ENCODE peak calls at places on chromosomes 13 and 19, in nine cellular contexts. Z is H1, S is breast epithelium, C is endothelial cell of umbilical vein, B is stomach, M is transverse colon, J is suprapubic skin, X is HCT116, H is spleen. F is an unnamed sample.

GRCh38 chr13:77300176-77301141 is 26.4 kb downstream of the MYCBP2 start:
- DNase-seq in Z (no peak), S (no peak), C (peak), B (no peak), M (no peak), J (no peak), X (no peak), H (no peak), F (no peak)

GRCh38 chr13:99015606-99016520 is 38.0 kb upstream of the DOCK9 start:
- DNase-seq in Z (no peak), S (no peak), C (no peak), B (no peak), M (no peak), J (no peak), X (no peak), H (no peak), F (no peak)

GRCh38 chr13:73952683-73953082 is 181.5 kb downstream of the KLF12 start:
- DNase-seq in Z (no peak), S (no peak), C (no peak), B (no peak), M (no peak), J (no peak), X (no peak), H (no peak), F (no peak)

GRCh38 chr13:35978607-35979316 is 152.4 kb downstream of the DCLK1 start:
- DNase-seq in Z (peak), S (no peak), C (peak), B (no peak), M (no peak), J (no peak), X (peak), H (no peak), F (no peak)

GRCh38 chr19:18646535-18647370 is 9.9 kb downstream of the KLHL26 start:
- DNase-seq in Z (no peak), S (no peak), C (no peak), B (no peak), M (no peak), J (no peak), X (no peak), H (no peak), F (no peak)

GRCh38 chr13:60583911-60584753 is 187.1 kb downstream of the TDRD3 start:
- DNase-seq in Z (peak), S (no peak), C (no peak), B (no peak), M (peak), J (peak), X (no peak), H (no peak), F (no peak)

GRCh38 chr13:31385534-31385933 is 185.8 kb downstream of the B3GLCT start:
- DNase-seq in Z (no peak), S (no peak), C (no peak), B (no peak), M (peak), J (no peak), X (no peak), H (no peak), F (no peak)

GRCh38 chr13:24280722-24281121 is 28.7 kb upstream of the C1QTNF9 start:
- DNase-seq in Z (no peak), S (no peak), C (no peak), B (peak), M (no peak), J (no peak), X (no peak), H (no peak), F (no peak)

GRCh38 chr19:46896076-46896794 is 35.4 kb downstream of the ARHGAP35 start:
- DNase-seq in Z (no peak), S (no peak), C (no peak), B (no peak), M (no peak), J (peak), X (no peak), H (no peak), F (no peak)

GRCh38 chr19:39206122-39206521 is 2.1 kb upstream of the SYCN start:
- DNase-seq in Z (no peak), S (no peak), C (no peak), B (no peak), M (no peak), J (no peak), X (no peak), H (no peak), F (no peak)

GRCh38 chr13:79589605-79590511 is 108.9 kb downstream of the NDFIP2 start:
- DNase-seq in Z (no peak), S (peak), C (no peak), B (no peak), M (no peak), J (no peak), X (no peak), H (no peak), F (no peak)

GRCh38 chr13:22372261-22372660 is 701.4 kb downstream of the FGF9 start:
- DNase-seq in Z (peak), S (no peak), C (no peak), B (no peak), M (no peak), J (no peak), X (no peak), H (no peak), F (no peak)

GRCh38 chr19:49106648-49107135 is 7.5 kb upstream of the LIN7B start:
- DNase-seq in Z (peak), S (no peak), C (peak), B (peak), M (peak), J (no peak), X (peak), H (peak), F (no peak)

GRCh38 chr19:54429176-54429495 is 13.9 kb downstream of the TTYH1 start:
- DNase-seq in Z (no peak), S (no peak), C (no peak), B (no peak), M (no peak), J (no peak), X (no peak), H (no peak), F (no peak)

GRCh38 chr19:54431255-54431838 is 16.1 kb downstream of the TTYH1 start:
- DNase-seq in Z (no peak), S (peak), C (no peak), B (peak), M (peak), J (peak), X (peak), H (no peak), F (no peak)

GRCh38 chr19:54430306-54431254 is 15.3 kb downstream of the TTYH1 start:
- DNase-seq in Z (peak), S (no peak), C (peak), B (no peak), M (peak), J (peak), X (peak), H (peak), F (no peak)

GRCh38 chr19:54428323-54429175 is 13.3 kb downstream of the TTYH1 start:
- DNase-seq in Z (no peak), S (no peak), C (no peak), B (no peak), M (no peak), J (no peak), X (no peak), H (no peak), F (no peak)

DNA sequence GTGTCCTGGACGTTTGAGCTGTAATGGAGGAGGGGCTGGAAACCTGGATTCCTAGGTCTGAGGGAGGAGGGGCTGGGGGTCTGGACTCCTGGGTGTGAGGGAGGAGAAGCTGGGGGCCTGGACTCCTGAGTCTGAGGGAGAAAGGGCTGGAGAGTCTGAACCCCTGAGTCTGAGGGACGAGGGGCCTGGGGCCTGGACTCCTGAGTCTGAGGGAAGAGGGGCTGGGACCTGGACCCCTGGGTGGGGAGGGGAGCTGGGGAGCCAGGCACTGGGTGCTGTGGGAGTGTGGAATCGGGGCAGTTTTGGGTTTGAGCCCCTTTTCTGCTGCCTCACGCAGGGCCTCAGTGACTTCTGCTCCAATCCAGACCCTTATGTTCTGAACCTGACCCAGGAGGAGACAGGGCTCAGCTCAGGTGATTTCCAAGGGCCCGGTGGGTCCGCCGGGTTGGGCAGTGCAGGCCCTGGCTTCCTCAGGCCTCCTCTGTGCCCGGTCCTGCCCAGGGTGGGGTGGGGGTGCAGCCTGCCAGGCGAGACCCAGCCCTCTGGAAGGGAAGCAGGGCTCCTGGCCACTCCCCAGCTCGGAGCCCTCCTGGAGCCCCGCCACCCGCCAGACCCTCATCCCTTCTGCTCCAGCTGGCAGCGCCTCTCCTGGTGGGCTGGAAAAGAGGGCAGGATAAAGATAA is 14.4 kb downstream of the TTYH1 start:
- DNase-seq in Z (peak), S (no peak), C (no peak), B (no peak), M (no peak), J (no peak), X (no peak), H (no peak), F (no peak)
- TF ChIP-seq POLR2A in Z (peak), S (no peak), C (no peak), B (no peak), M (no peak), J (no peak), X (no peak), H (no peak), F (no peak)

DNA sequence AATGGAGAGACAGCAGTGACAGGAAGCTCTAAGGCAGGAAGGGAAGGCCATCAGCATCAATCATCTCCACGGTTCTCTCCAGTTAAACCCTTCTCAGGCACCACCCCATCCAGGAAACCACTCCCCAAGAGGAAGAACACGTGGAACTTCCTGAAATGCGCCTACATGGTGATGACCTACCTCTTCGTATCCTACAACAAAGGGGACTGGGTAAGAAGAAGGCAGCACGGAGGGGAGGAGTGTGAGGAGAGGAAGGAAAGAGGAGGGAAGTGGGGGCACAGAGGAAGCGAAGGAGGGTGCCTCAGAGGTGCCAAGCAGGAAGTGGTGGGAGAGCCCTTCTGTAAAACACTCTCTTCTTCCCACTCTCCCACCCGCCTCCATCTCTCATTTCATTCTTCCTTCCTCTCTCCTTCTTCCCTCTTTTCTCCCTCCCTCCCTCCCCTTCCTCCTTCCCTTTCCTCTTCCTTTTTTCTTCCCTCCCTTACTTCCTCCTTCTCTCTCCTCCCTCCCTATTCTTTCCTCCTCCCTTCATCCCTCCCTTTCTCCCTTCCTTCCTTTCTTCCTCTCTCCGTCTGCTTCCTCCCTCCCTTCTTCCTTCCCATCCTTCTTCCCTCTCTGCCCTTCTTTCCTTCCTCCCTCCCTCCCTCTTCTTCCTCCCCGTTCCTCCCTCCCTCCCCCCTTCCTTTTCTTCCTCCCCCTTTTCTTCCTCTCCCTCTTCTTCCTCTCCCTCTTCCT is 12.6 kb downstream of the ZSCAN5A start:
- DNase-seq in Z (no peak), S (no peak), C (peak), B (no peak), M (no peak), J (no peak), X (no peak), H (no peak), F (no peak)
- TF ChIP-seq POLR2AphosphoS5 in Z (no peak), S (no peak), C (no peak), B (no peak), M (no peak), J (no peak), X (no peak), H (no peak), F (no peak)

GRCh38 chr19:36775768-36776167 is 3.2 kb upstream of the ZNF850 start:
- DNase-seq in Z (no peak), S (no peak), C (peak), B (no peak), M (no peak), J (no peak), X (no peak), H (no peak), F (no peak)

GRCh38 chr19:36773223-36773579 is 594 bp upstream of the ZNF850 start:
- DNase-seq in Z (no peak), S (no peak), C (no peak), B (no peak), M (no peak), J (no peak), X (no peak), H (no peak), F (no peak)

GRCh38 chr19:36772341-36773222 is at the start of gene ZNF850:
- DNase-seq in Z (peak), S (peak), C (peak), B (peak), M (peak), J (peak), X (peak), H (peak), F (peak)

DNA sequence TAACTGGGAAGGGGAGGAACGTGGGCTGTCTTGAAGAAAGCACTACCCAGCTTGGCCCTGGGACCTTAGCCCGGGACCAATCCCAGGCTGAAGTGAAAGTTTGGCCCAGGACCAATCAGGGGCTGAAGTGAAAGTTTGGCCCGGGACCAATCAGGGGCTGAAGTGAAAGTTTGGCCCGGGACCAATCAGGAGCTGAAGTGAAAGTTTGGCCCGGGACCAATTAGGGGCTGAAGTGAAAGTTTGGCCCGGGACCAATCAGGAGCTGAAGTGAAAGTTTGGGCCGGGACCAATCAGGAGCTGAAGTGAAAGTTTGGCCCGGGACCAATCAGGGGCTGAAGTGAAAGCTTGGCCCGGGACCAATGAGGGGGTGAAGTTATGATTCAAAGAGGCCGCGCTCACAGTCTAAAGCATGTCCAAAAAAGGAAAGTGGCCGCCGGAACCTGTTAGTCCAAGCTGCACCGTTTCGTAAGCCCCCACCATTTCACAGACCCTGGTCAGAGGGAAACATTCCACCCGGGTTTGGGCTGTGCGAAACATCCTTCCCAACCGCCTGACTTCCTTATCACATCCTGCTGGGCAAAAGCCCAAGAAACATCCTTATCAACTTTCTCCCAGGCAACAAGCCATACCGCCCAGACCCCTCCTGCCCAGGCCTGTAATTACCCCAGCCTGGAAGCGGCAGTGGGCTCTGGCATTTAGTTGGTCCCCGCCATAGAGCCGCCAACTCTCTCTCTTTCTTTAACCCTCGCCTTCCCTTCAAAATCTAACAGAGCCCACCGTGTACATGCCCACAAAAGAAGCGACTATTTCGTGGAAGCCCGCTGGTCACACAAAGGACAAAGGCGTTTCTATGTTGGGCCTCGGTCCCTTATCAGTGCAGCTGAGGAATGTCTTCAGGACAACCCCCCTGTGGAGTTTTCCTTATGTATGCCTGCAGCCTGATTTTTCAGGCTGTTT is 1.1 kb downstream of the ZNF850 start:
- DNase-seq in Z (peak), S (peak), C (peak), B (peak), M (peak), J (peak), X (no peak), H (peak), F (peak)
- TF ChIP-seq POLR2A in Z (peak), S (no peak), C (peak), B (no peak), M (no peak), J (no peak), X (no peak), H (no peak), F (no peak)

DNA sequence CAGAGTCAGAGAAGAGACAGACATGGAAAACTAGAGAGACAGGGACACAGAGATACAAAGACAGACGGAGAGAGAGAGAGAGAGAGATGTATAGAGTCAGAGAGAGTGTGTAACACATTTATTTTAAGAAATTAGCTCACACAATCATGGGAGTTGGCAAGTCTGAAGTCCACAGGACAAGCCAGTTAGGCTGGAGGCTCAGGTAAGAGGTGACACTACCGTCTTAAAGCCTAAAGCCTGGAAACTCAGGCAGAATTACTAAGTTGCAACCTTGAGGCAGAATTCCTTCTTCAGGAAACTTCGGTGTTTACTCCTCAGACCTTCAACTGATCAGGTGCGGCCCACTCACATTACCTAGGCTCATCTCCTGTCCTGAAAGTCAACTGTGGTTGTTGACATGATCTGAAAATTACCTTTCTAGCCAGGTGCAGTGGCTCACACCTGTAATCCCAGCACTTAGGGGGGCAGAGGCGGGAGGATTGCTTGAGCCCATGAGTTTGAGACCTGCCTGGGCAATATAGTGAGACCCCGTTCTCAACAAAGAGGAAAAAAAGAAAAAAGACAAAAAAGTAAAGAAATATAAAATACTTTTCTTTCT is 2.8 kb upstream of the TNFSF14 start:
- DNase-seq in Z (no peak), S (no peak), C (no peak), B (no peak), M (no peak), J (no peak), X (no peak), H (peak), F (no peak)
- TF ChIP-seq POLR2AphosphoS5 in Z (no peak), S (no peak), C (no peak), B (no peak), M (no peak), J (no peak), X (no peak), H (no peak), F (no peak)